ENCODE peak calls at places on chromosomes 1 and 21, in seven cellular contexts. One of them, this sample, is unnamed. For H3K9me3 and H3K4me1, the result is how much of the 10 kb centered on the place peaks cover.

GRCh38 chr21:42225571-42226155 is 6.7 kb downstream of the ABCG1 start:
- DNase-seq in sigmoid colon: peak
- DNase-seq in CD8-positive, alpha-beta T cell: no peak
- DNase-seq in lower lobe of right lung: peak
- DNase-seq in neuronal stem cell: no peak
- DNase-seq in tibial nerve: no peak
- DNase-seq in suprapubic skin: peak
- DNase-seq in this sample: no peak

GRCh38 chr1:11414921-11415538 is 63.9 kb upstream of the DISP3 start:
- DNase-seq in sigmoid colon: no peak
- DNase-seq in CD8-positive, alpha-beta T cell: no peak
- DNase-seq in lower lobe of right lung: no peak
- DNase-seq in neuronal stem cell: no peak
- DNase-seq in tibial nerve: no peak
- DNase-seq in suprapubic skin: no peak
- DNase-seq in this sample: no peak

GRCh38 chr1:108082741-108083562 is 117.2 kb downstream of the SLC25A24 start:
- DNase-seq in sigmoid colon: no peak
- DNase-seq in CD8-positive, alpha-beta T cell: no peak
- DNase-seq in lower lobe of right lung: no peak
- DNase-seq in neuronal stem cell: no peak
- DNase-seq in tibial nerve: no peak
- DNase-seq in suprapubic skin: no peak
- DNase-seq in this sample: no peak

GRCh38 chr1:78607334-78607927 is 12.8 kb upstream of the IFI44L start:
- DNase-seq in sigmoid colon: no peak
- DNase-seq in CD8-positive, alpha-beta T cell: no peak
- DNase-seq in lower lobe of right lung: no peak
- DNase-seq in neuronal stem cell: no peak
- DNase-seq in tibial nerve: peak
- DNase-seq in suprapubic skin: no peak
- DNase-seq in this sample: peak

GRCh38 chr1:8807004-8807403 is 10.4 kb downstream of the RERE start:
- DNase-seq in sigmoid colon: no peak
- DNase-seq in CD8-positive, alpha-beta T cell: no peak
- DNase-seq in lower lobe of right lung: no peak
- DNase-seq in neuronal stem cell: no peak
- DNase-seq in tibial nerve: no peak
- DNase-seq in suprapubic skin: no peak
- DNase-seq in this sample: no peak

GRCh38 chr21:33265664-33266049 is 510 bp upstream of the IL10RB start:
- DNase-seq in sigmoid colon: peak
- DNase-seq in CD8-positive, alpha-beta T cell: peak
- DNase-seq in lower lobe of right lung: peak
- DNase-seq in neuronal stem cell: peak
- DNase-seq in tibial nerve: peak
- DNase-seq in suprapubic skin: no peak
- DNase-seq in this sample: no peak

GRCh38 chr1:23357112-23357908 is 12.3 kb downstream of the ZNF436 start:
- DNase-seq in sigmoid colon: no peak
- DNase-seq in CD8-positive, alpha-beta T cell: no peak
- DNase-seq in lower lobe of right lung: no peak
- DNase-seq in neuronal stem cell: no peak
- DNase-seq in tibial nerve: no peak
- DNase-seq in suprapubic skin: no peak
- DNase-seq in this sample: no peak

GRCh38 chr1:171055966-171056643 is 34.6 kb upstream of the FMO3 start:
- DNase-seq in sigmoid colon: no peak
- DNase-seq in CD8-positive, alpha-beta T cell: no peak
- DNase-seq in lower lobe of right lung: no peak
- DNase-seq in neuronal stem cell: no peak
- DNase-seq in tibial nerve: no peak
- DNase-seq in suprapubic skin: no peak
- DNase-seq in this sample: no peak

GRCh38 chr21:19475525-19475924 is 1071.9 kb upstream of the TMPRSS15 start:
- DNase-seq in sigmoid colon: no peak
- DNase-seq in CD8-positive, alpha-beta T cell: no peak
- DNase-seq in lower lobe of right lung: no peak
- DNase-seq in neuronal stem cell: no peak
- DNase-seq in tibial nerve: no peak
- DNase-seq in suprapubic skin: no peak
- DNase-seq in this sample: no peak

GRCh38 chr21:26572668-26573381 is at the start of gene CYYR1:
- DNase-seq in sigmoid colon: no peak
- DNase-seq in CD8-positive, alpha-beta T cell: no peak
- DNase-seq in lower lobe of right lung: peak
- DNase-seq in neuronal stem cell: peak
- DNase-seq in tibial nerve: no peak
- DNase-seq in suprapubic skin: no peak
- DNase-seq in this sample: peak

GRCh38 chr21:26565105-26565504 is 8.0 kb downstream of the CYYR1 start:
- DNase-seq in sigmoid colon: no peak
- DNase-seq in CD8-positive, alpha-beta T cell: no peak
- DNase-seq in lower lobe of right lung: no peak
- DNase-seq in neuronal stem cell: no peak
- DNase-seq in tibial nerve: no peak
- DNase-seq in suprapubic skin: no peak
- DNase-seq in this sample: no peak

GRCh38 chr21:26565546-26565945 is 7.5 kb downstream of the CYYR1 start:
- DNase-seq in sigmoid colon: no peak
- DNase-seq in CD8-positive, alpha-beta T cell: no peak
- DNase-seq in lower lobe of right lung: no peak
- DNase-seq in neuronal stem cell: no peak
- DNase-seq in tibial nerve: no peak
- DNase-seq in suprapubic skin: no peak
- DNase-seq in this sample: no peak

GRCh38 chr21:26572026-26572425 is 1.1 kb downstream of the CYYR1 start:
- DNase-seq in sigmoid colon: no peak
- DNase-seq in CD8-positive, alpha-beta T cell: no peak
- DNase-seq in lower lobe of right lung: no peak
- DNase-seq in neuronal stem cell: no peak
- DNase-seq in tibial nerve: no peak
- DNase-seq in suprapubic skin: no peak
- DNase-seq in this sample: no peak

GRCh38 chr21:26570203-26570602 is 2.9 kb downstream of the CYYR1 start:
- DNase-seq in sigmoid colon: no peak
- DNase-seq in CD8-positive, alpha-beta T cell: no peak
- DNase-seq in lower lobe of right lung: no peak
- DNase-seq in neuronal stem cell: no peak
- DNase-seq in tibial nerve: no peak
- DNase-seq in suprapubic skin: no peak
- DNase-seq in this sample: no peak
- H3K9me3 ChIP-seq in sigmoid colon: under half
- H3K9me3 ChIP-seq in CD8-positive, alpha-beta T cell: under half
- H3K9me3 ChIP-seq in lower lobe of right lung: under half
- H3K9me3 ChIP-seq in neuronal stem cell: under half
- H3K9me3 ChIP-seq in tibial nerve: under half
- H3K9me3 ChIP-seq in suprapubic skin: under half
- H3K9me3 ChIP-seq in this sample: under half

DNA sequence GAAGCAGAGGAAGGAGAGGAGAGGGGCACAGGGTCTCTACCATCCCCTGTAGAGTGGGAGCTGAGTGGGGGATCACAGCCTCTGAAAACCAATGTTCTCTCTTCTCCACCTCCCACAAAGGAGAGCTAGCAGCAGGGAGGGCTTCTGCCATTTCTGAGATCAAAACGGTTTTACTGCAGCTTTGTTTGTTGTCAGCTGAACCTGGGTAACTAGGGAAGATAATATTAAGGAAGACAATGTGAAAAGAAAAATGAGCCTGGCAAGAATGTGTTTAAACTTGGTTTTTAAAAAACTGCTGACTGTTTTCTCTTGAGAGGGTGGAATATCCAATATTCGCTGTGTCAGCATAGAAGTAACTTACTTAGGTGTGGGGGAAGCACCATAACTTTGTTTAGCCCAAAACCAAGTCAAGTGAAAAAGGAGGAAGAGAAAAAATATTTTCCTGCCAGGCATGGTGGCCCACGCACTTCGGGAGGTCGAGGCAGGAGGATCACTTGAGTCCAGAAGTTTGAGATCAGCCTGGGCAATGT is 35.8 kb upstream of the TDRD10 start:
- DNase-seq in sigmoid colon: peak
- DNase-seq in CD8-positive, alpha-beta T cell: no peak
- DNase-seq in lower lobe of right lung: no peak
- DNase-seq in neuronal stem cell: no peak
- DNase-seq in tibial nerve: no peak
- DNase-seq in suprapubic skin: no peak
- DNase-seq in this sample: no peak
- H3K27ac ChIP-seq in sigmoid colon: peak
- H3K27ac ChIP-seq in CD8-positive, alpha-beta T cell: no peak
- H3K27ac ChIP-seq in lower lobe of right lung: peak
- H3K27ac ChIP-seq in neuronal stem cell: no peak
- H3K27ac ChIP-seq in tibial nerve: no peak
- H3K27ac ChIP-seq in suprapubic skin: peak
- H3K27ac ChIP-seq in this sample: no peak

DNA sequence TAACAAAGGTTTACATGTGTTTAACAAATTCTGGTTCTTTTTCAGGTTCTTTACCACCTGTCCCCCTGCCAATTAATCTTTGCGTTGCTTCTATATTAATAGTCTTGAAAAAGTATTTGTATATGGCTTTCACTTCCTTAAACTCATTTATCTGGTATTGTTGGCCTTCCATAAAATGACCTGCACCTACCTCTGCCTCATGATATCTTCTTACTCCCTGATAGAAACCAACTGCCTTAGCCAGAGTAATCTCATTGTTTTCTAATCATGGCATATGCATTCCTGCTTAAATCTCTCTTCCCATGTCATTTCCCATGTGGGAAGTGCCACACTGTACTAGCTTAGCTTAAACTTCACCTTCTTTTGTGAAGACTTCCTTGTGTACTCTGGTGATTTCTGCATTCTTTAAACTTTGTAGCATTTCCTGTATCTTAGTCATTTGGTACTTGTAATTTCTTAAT is 8.7 kb downstream of the SMG7 start:
- DNase-seq in sigmoid colon: no peak
- DNase-seq in CD8-positive, alpha-beta T cell: no peak
- DNase-seq in lower lobe of right lung: no peak
- DNase-seq in neuronal stem cell: no peak
- DNase-seq in tibial nerve: no peak
- DNase-seq in suprapubic skin: no peak
- DNase-seq in this sample: no peak
- H3K4me1 ChIP-seq in sigmoid colon: under half
- H3K4me1 ChIP-seq in CD8-positive, alpha-beta T cell: half or more
- H3K4me1 ChIP-seq in lower lobe of right lung: under half
- H3K4me1 ChIP-seq in neuronal stem cell: under half
- H3K4me1 ChIP-seq in tibial nerve: under half
- H3K4me1 ChIP-seq in suprapubic skin: under half
- H3K4me1 ChIP-seq in this sample: under half

GRCh38 chr1:238955934-238956333 is 430.4 kb upstream of the CHRM3 start:
- DNase-seq in sigmoid colon: no peak
- DNase-seq in CD8-positive, alpha-beta T cell: no peak
- DNase-seq in lower lobe of right lung: no peak
- DNase-seq in neuronal stem cell: no peak
- DNase-seq in tibial nerve: no peak
- DNase-seq in suprapubic skin: no peak
- DNase-seq in this sample: no peak
- H3K9me3 ChIP-seq in sigmoid colon: under half
- H3K9me3 ChIP-seq in CD8-positive, alpha-beta T cell: under half
- H3K9me3 ChIP-seq in lower lobe of right lung: under half
- H3K9me3 ChIP-seq in neuronal stem cell: under half
- H3K9me3 ChIP-seq in tibial nerve: under half
- H3K9me3 ChIP-seq in suprapubic skin: under half
- H3K9me3 ChIP-seq in this sample: under half

DNA sequence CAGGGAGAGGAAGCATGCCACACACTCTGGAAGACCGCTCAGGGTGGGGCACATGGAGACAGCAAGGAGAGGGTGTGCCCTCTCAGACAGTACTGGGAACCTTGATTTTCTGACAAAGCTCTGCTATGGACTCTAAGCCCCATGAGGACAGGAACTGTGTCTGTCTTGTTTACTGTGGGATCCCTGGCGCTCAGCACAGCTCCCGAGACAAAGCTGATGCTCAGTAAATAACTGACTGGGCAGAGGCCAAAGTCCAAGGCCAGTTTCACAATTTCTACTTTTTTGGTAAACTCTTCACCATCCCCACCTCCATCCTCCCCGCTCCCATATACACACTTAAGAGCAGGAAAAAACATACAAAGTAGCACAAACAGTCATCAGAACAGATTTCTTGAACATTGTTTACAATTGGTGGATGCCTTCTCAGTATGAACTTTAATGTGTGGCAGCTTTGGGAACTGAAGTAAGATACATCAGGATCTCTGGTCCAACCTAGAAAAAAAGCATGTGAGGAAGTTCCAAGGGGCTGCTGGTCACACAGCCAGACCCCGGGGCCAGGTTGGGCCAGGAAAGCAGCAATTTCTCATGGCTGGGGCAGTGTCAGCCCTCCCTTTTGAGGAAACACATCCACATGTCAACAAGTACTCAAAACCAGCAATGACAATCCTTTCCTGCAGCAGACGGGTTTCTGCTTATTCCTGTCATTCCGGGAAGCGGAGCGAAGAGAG is 5.6 kb upstream of the AHCYL1 start:
- DNase-seq in sigmoid colon: no peak
- DNase-seq in CD8-positive, alpha-beta T cell: no peak
- DNase-seq in lower lobe of right lung: no peak
- DNase-seq in neuronal stem cell: no peak
- DNase-seq in tibial nerve: no peak
- DNase-seq in suprapubic skin: no peak
- DNase-seq in this sample: peak
- H3K27ac ChIP-seq in sigmoid colon: peak
- H3K27ac ChIP-seq in CD8-positive, alpha-beta T cell: no peak
- H3K27ac ChIP-seq in lower lobe of right lung: peak
- H3K27ac ChIP-seq in neuronal stem cell: no peak
- H3K27ac ChIP-seq in tibial nerve: no peak
- H3K27ac ChIP-seq in suprapubic skin: peak
- H3K27ac ChIP-seq in this sample: no peak

GRCh38 chr1:168894397-168894796 is 165.4 kb upstream of the DPT start:
- DNase-seq in sigmoid colon: no peak
- DNase-seq in CD8-positive, alpha-beta T cell: no peak
- DNase-seq in lower lobe of right lung: no peak
- DNase-seq in neuronal stem cell: no peak
- DNase-seq in tibial nerve: no peak
- DNase-seq in suprapubic skin: no peak
- DNase-seq in this sample: no peak
- H3K4me1 ChIP-seq in sigmoid colon: under half
- H3K4me1 ChIP-seq in CD8-positive, alpha-beta T cell: under half
- H3K4me1 ChIP-seq in lower lobe of right lung: under half
- H3K4me1 ChIP-seq in neuronal stem cell: under half
- H3K4me1 ChIP-seq in tibial nerve: under half
- H3K4me1 ChIP-seq in suprapubic skin: under half
- H3K4me1 ChIP-seq in this sample: under half

GRCh38 chr1:173491508-173491907 is 14.4 kb downstream of the PRDX6 start:
- DNase-seq in sigmoid colon: no peak
- DNase-seq in CD8-positive, alpha-beta T cell: no peak
- DNase-seq in lower lobe of right lung: no peak
- DNase-seq in neuronal stem cell: no peak
- DNase-seq in tibial nerve: no peak
- DNase-seq in suprapubic skin: no peak
- DNase-seq in this sample: no peak
- H3K9me3 ChIP-seq in sigmoid colon: under half
- H3K9me3 ChIP-seq in CD8-positive, alpha-beta T cell: under half
- H3K9me3 ChIP-seq in lower lobe of right lung: under half
- H3K9me3 ChIP-seq in neuronal stem cell: under half
- H3K9me3 ChIP-seq in tibial nerve: under half
- H3K9me3 ChIP-seq in suprapubic skin: under half
- H3K9me3 ChIP-seq in this sample: under half

GRCh38 chr1:92965003-92965402 is 3.7 kb upstream of the DIPK1A start:
- DNase-seq in sigmoid colon: no peak
- DNase-seq in CD8-positive, alpha-beta T cell: peak
- DNase-seq in lower lobe of right lung: no peak
- DNase-seq in neuronal stem cell: no peak
- DNase-seq in tibial nerve: no peak
- DNase-seq in suprapubic skin: no peak
- DNase-seq in this sample: no peak
- H3K27ac ChIP-seq in sigmoid colon: no peak
- H3K27ac ChIP-seq in CD8-positive, alpha-beta T cell: peak
- H3K27ac ChIP-seq in lower lobe of right lung: no peak
- H3K27ac ChIP-seq in neuronal stem cell: no peak
- H3K27ac ChIP-seq in tibial nerve: no peak
- H3K27ac ChIP-seq in suprapubic skin: no peak
- H3K27ac ChIP-seq in this sample: no peak

GRCh38 chr1:228088586-228089498 is 6.3 kb downstream of the ARF1 start:
- DNase-seq in sigmoid colon: peak
- DNase-seq in CD8-positive, alpha-beta T cell: no peak
- DNase-seq in lower lobe of right lung: peak
- DNase-seq in neuronal stem cell: no peak
- DNase-seq in tibial nerve: no peak
- DNase-seq in suprapubic skin: no peak
- DNase-seq in this sample: peak
- H3K4me1 ChIP-seq in sigmoid colon: under half
- H3K4me1 ChIP-seq in CD8-positive, alpha-beta T cell: half or more
- H3K4me1 ChIP-seq in lower lobe of right lung: half or more
- H3K4me1 ChIP-seq in neuronal stem cell: under half
- H3K4me1 ChIP-seq in tibial nerve: half or more
- H3K4me1 ChIP-seq in suprapubic skin: half or more
- H3K4me1 ChIP-seq in this sample: half or more

This sample was measured in cardiac muscle cell.